ENCODE peak calls at places on chromosomes 11 and 22, in four cellular contexts. X is mesenchymal stem cell, T is H1, U is H9. G is an unnamed sample.

GRCh38 chr11:57249384-57250319 is 12.6 kb upstream of the APLNR start:
- DNase-seq in X (peak; percentile 57), U (no peak), T (peak; percentile 87), G (peak; percentile 58)

GRCh38 chr11:45212566-45213315 is 66.3 kb downstream of the PRDM11 start:
- DNase-seq in U (peak; percentile 78), T (peak; percentile 74), X (no peak), G (no peak)

GRCh38 chr22:46147471-46148267 is 2.7 kb upstream of the PPARA start:
- DNase-seq in U (peak; percentile 24), T (peak; percentile 40), X (no peak), G (no peak)

GRCh38 chr11:14902650-14903350 is 10.8 kb upstream of the CYP2R1 start:
- DNase-seq in X (peak; percentile 53), T (no peak), U (no peak), G (no peak)

GRCh38 chr11:127334466-127334865 is 333.9 kb upstream of the KIRREL3 start:
- DNase-seq in U (no peak), X (no peak), T (no peak), G (no peak)

GRCh38 chr11:124676386-124676785 is 2.7 kb downstream of the SPA17 start:
- DNase-seq in X (no peak), T (no peak), U (no peak), G (no peak)

GRCh38 chr22:34966980-34967379 is 99.0 kb upstream of the ISX start:
- DNase-seq in T (no peak), U (no peak), X (no peak), G (no peak)

GRCh38 chr22:28629420-28630184 is 50.0 kb downstream of the TTC28 start:
- DNase-seq in X (no peak), U (no peak), T (no peak), G (no peak)

GRCh38 chr11:130580372-130580771 is 131.9 kb downstream of the ADAMTS15 start:
- DNase-seq in X (peak; percentile 50), T (no peak), U (peak; percentile 76), G (peak; percentile 71)

GRCh38 chr11:130623909-130624668 is 175.6 kb downstream of the ADAMTS15 start:
- DNase-seq in U (no peak), T (no peak), X (peak; percentile 77), G (no peak)

GRCh38 chr11:108632041-108632440 is 32.8 kb upstream of the DDX10 start:
- DNase-seq in X (no peak), U (no peak), T (no peak), G (no peak)

DNA sequence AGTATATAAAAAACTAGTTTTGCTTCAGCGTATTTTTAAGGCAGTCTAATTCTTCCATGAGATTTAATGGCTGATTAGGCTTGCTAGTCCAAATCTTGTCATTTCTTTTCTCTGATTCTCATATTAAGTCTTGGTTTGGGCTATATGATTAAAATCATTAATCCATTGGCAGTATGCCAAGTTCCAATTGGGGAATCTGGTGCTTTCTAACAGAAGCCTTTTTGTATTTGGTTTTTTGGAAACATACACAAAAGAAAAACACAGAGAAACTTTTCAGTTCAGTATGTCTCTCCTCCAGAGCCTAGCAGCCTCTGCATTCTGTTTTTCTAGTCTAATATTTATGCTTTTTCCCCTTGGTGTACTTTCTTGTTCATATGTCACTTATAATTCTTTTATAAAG is 37.9 kb downstream of the SWAP70 start:
- DNase-seq in T (no peak), U (no peak), X (no peak), G (no peak)
- H3K27ac ChIP-seq in T (no peak overlapping the region), U (no peak overlapping the region), X (peak overlapping the region; percentile 49), G (no peak overlapping the region)

GRCh38 chr11:102807921-102808320 is 10.0 kb upstream of the MMP1 start:
- DNase-seq in X (peak; percentile 31), U (peak; percentile 95), T (peak; percentile 79), G (no peak)
- H2BK12ac ChIP-seq in X (peak overlapping the region; percentile 33), U (no peak overlapping the region), T (peak overlapping the region; percentile 41), G (no peak overlapping the region)

GRCh38 chr11:13223112-13223511 is 54.5 kb upstream of the BMAL1 start:
- DNase-seq in U (no peak), X (no peak), T (peak; percentile 37), G (no peak)
- H4K8ac ChIP-seq in U (no peak overlapping the region), X (no peak overlapping the region), T (no peak overlapping the region), G (no peak overlapping the region)

GRCh38 chr11:43268161-43268560 is 43.6 kb upstream of the API5 start:
- DNase-seq in T (no peak), X (no peak), U (no peak), G (no peak)
- H3K27ac ChIP-seq in T (no peak overlapping the region), X (no peak overlapping the region), U (no peak overlapping the region), G (peak overlapping the region; percentile 33)

DNA sequence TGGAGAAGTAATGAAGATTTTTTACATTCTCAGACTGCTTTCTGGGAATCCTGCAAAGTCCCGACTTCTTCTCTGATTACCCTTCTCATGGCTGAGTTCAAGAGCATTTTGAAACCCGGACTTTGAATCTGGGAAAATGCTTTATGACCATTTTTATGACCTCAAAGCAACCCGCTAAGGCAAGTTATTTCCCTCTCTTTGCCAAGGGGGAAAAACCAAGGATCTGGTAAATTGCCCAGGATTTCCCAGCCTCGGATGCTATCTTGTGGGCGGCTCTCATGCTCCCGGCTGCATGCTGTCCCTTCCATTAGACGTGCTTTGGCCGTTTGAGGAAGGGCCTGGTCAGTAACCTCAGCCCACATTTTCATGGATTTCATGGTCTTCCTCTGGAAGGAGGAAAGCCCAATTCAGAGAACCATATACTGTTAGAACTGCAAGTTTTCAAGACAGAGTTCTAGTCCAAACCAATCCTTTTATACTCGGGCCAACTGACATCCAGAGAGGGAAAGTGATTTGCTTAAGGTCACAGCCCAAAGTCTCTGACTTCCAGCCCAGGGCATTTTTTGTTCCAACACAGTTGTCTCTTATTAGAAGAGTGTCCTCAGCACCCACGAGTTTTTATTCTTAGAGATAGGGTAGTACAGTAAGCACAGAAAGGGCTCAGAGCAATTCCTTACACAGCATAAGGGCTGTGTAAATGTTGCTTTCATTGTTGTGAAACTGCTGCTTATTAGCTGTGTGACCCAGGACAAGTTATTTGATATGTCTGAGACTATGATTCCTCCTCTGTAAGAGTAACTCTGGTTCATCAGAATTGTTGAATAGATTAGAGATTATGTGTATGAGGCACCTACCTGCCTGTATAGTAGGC is 77.4 kb downstream of the NAV2 start:
- DNase-seq in X (peak; percentile 22), U (no peak), T (no peak), G (no peak)
- H2BK12ac ChIP-seq in X (no peak overlapping the region), U (no peak overlapping the region), T (no peak overlapping the region), G (no peak overlapping the region)

DNA sequence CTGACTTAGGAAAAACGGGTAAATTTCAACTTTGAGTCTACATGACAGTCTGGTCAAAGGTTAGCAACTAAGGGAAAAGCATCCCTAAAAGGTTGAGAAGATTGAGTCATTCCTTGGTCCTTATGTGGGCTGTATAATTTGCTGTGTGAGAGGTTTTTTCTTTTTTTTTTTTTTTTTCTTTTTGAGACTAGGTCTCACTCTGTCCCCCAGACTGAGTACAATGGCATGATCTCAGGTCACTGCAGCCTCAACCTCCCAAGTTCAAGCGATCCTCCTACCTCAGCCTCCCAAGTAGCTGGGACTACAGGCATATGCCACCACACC is 101.4 kb downstream of the MRTFA start:
- DNase-seq in T (no peak), U (no peak), X (no peak), G (no peak)
- H4K8ac ChIP-seq in T (no peak overlapping the region), U (no peak overlapping the region), X (peak overlapping the region; percentile 49), G (no peak overlapping the region)

DNA sequence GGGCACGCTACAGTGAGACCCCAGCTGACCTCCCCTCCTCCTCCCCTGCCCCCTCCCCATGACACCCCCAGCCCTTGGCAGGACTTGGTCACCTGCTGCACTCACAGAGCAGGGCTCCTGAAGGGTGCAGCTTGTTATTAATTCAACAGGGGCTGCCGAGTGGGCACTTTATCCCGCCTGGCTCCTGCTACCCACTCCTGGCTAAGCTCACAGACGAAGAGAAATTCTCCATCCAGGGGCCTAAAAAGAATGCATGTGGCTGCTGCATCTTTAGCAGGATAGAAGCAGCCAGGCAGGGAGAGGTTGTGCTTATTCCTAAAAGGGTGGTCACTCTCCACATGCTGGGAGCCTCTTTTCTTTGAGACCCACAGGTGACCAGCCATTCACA is 40.3 kb downstream of the GALNT18 start:
- DNase-seq in X (no peak), T (peak; percentile 32), U (peak; percentile 17), G (no peak)
- H3K27ac ChIP-seq in X (no peak overlapping the region), T (no peak overlapping the region), U (no peak overlapping the region), G (no peak overlapping the region)